ENCODE peak calls at places on chromosomes 4 and X, in five cellular contexts. One of them, this sample, is unnamed.

GRCh38 chr4:38818441-38818976 is 13.9 kb upstream of the TLR1 start:
- DNase-seq in astrocyte: no peak
- DNase-seq in sigmoid colon: no peak
- DNase-seq in GDM1: no peak
- DNase-seq in WTC11: no peak
- DNase-seq in this sample: no peak

GRCh38 chr4:53713767-53714166 is 122.5 kb upstream of the LNX1 start:
- DNase-seq in astrocyte: no peak
- DNase-seq in sigmoid colon: no peak
- DNase-seq in WTC11: no peak
- DNase-seq in GDM1: no peak
- DNase-seq in this sample: no peak

GRCh38 chr4:94721310-94721709 is 36.4 kb upstream of the BMPR1B start:
- DNase-seq in WTC11: no peak
- DNase-seq in sigmoid colon: no peak
- DNase-seq in astrocyte: no peak
- DNase-seq in GDM1: no peak
- DNase-seq in this sample: no peak

GRCh38 chr4:76307670-76308014 is 1.1 kb downstream of the STBD1 start:
- DNase-seq in astrocyte: no peak
- DNase-seq in sigmoid colon: no peak
- DNase-seq in GDM1: no peak
- DNase-seq in WTC11: no peak
- DNase-seq in this sample: no peak

GRCh38 chr4:181966084-181966483 is 277.1 kb upstream of the TENM3 start:
- DNase-seq in sigmoid colon: no peak
- DNase-seq in WTC11: no peak
- DNase-seq in astrocyte: peak; percentile 96
- DNase-seq in GDM1: no peak
- DNase-seq in this sample: no peak

GRCh38 chr4:82842593-82842992 is 44.0 kb upstream of the SCD5 start:
- DNase-seq in astrocyte: no peak
- DNase-seq in GDM1: no peak
- DNase-seq in WTC11: no peak
- DNase-seq in sigmoid colon: no peak
- DNase-seq in this sample: no peak

GRCh38 chr4:72275381-72275780 is 243.6 kb downstream of the NPFFR2 start:
- DNase-seq in astrocyte: no peak
- DNase-seq in GDM1: no peak
- DNase-seq in WTC11: no peak
- DNase-seq in sigmoid colon: no peak
- DNase-seq in this sample: no peak

GRCh38 chr4:22999419-22999818 is 306.7 kb downstream of the GBA3 start:
- DNase-seq in astrocyte: peak; percentile 31
- DNase-seq in GDM1: no peak
- DNase-seq in WTC11: peak; percentile 20
- DNase-seq in sigmoid colon: no peak
- DNase-seq in this sample: no peak

GRCh38 chr4:140243345-140243753 is 89.4 kb upstream of the MAML3 start:
- DNase-seq in WTC11: no peak
- DNase-seq in astrocyte: no peak
- DNase-seq in sigmoid colon: no peak
- DNase-seq in GDM1: peak; percentile 35
- DNase-seq in this sample: no peak

GRCh38 chr4:133694416-133694815 is 507.2 kb downstream of the PABPC4L start:
- DNase-seq in astrocyte: peak; percentile 45
- DNase-seq in WTC11: no peak
- DNase-seq in GDM1: no peak
- DNase-seq in sigmoid colon: no peak
- DNase-seq in this sample: no peak

GRCh38 chr4:129428454-129428853 is 332.5 kb downstream of the C4orf33 start:
- DNase-seq in GDM1: no peak
- DNase-seq in WTC11: no peak
- DNase-seq in astrocyte: no peak
- DNase-seq in sigmoid colon: no peak
- DNase-seq in this sample: no peak

GRCh38 chr4:1910643-1911042 is 39.5 kb downstream of the NSD2 start:
- DNase-seq in sigmoid colon: no peak
- DNase-seq in GDM1: no peak
- DNase-seq in astrocyte: peak; percentile 26
- DNase-seq in WTC11: peak; percentile 69
- DNase-seq in this sample: no peak

GRCh38 chr4:138734746-138735145 is 280.8 kb upstream of the NOCT start:
- DNase-seq in astrocyte: peak; percentile 66
- DNase-seq in GDM1: no peak
- DNase-seq in sigmoid colon: no peak
- DNase-seq in WTC11: no peak
- DNase-seq in this sample: no peak

GRCh38 chr4:138540056-138540800 is 298.1 kb upstream of the SLC7A11 start:
- DNase-seq in astrocyte: peak; percentile 59
- DNase-seq in sigmoid colon: no peak
- DNase-seq in WTC11: no peak
- DNase-seq in GDM1: no peak
- DNase-seq in this sample: no peak

GRCh38 chr4:182015893-182016292 is 227.3 kb upstream of the TENM3 start:
- DNase-seq in WTC11: no peak
- DNase-seq in GDM1: no peak
- DNase-seq in astrocyte: peak; percentile 86
- DNase-seq in sigmoid colon: no peak
- DNase-seq in this sample: no peak

GRCh38 chrX:23616361-23616760 is 50.9 kb upstream of the PRDX4 start:
- DNase-seq in WTC11: no peak
- DNase-seq in astrocyte: peak; percentile 23
- DNase-seq in GDM1: no peak
- DNase-seq in sigmoid colon: no peak
- DNase-seq in this sample: no peak

GRCh38 chr4:1713003-1713397 is 881 bp upstream of the SLBP start:
- DNase-seq in sigmoid colon: no peak
- DNase-seq in GDM1: no peak
- DNase-seq in WTC11: peak; percentile 69
- DNase-seq in astrocyte: no peak
- DNase-seq in this sample: no peak

GRCh38 chr4:121879135-121879534 is 8.9 kb upstream of the BBS7 start:
- DNase-seq in GDM1: no peak
- DNase-seq in astrocyte: no peak
- DNase-seq in sigmoid colon: no peak
- DNase-seq in WTC11: no peak
- DNase-seq in this sample: no peak

GRCh38 chr4:102871772-102872171 is 3.0 kb downstream of the CISD2 start:
- DNase-seq in astrocyte: no peak
- DNase-seq in WTC11: no peak
- DNase-seq in sigmoid colon: no peak
- DNase-seq in GDM1: no peak
- DNase-seq in this sample: no peak

GRCh38 chr4:88730811-88731210 is 33.2 kb upstream of the NAP1L5 start:
- DNase-seq in astrocyte: no peak
- DNase-seq in WTC11: no peak
- DNase-seq in sigmoid colon: no peak
- DNase-seq in GDM1: no peak
- DNase-seq in this sample: no peak

GRCh38 chr4:40197879-40198689 is 1.3 kb downstream of the RHOH start:
- DNase-seq in astrocyte: no peak
- DNase-seq in GDM1: no peak
- DNase-seq in sigmoid colon: no peak
- DNase-seq in WTC11: no peak
- DNase-seq in this sample: no peak

GRCh38 chr4:128416921-128417320 is 129.3 kb upstream of the PGRMC2 start:
- DNase-seq in astrocyte: no peak
- DNase-seq in sigmoid colon: peak; percentile 52
- DNase-seq in WTC11: no peak
- DNase-seq in GDM1: no peak
- DNase-seq in this sample: no peak

GRCh38 chrX:153669174-153669890 is 4.3 kb downstream of the PNCK start:
- DNase-seq in astrocyte: no peak
- DNase-seq in sigmoid colon: peak; percentile 60
- DNase-seq in WTC11: no peak
- DNase-seq in GDM1: no peak
- DNase-seq in this sample: peak; percentile 32

GRCh38 chr4:24611575-24611974 is 27.2 kb upstream of the DHX15 start:
- DNase-seq in GDM1: no peak
- DNase-seq in sigmoid colon: no peak
- DNase-seq in WTC11: no peak
- DNase-seq in astrocyte: no peak
- DNase-seq in this sample: no peak

GRCh38 chr4:123672987-123673386 is 276.4 kb downstream of the SPRY1 start:
- DNase-seq in astrocyte: peak; percentile 74
- DNase-seq in sigmoid colon: no peak
- DNase-seq in GDM1: no peak
- DNase-seq in WTC11: no peak
- DNase-seq in this sample: no peak

GRCh38 chr4:15188581-15189539 is 186.6 kb downstream of the CPEB2 start:
- DNase-seq in astrocyte: no peak
- DNase-seq in WTC11: no peak
- DNase-seq in sigmoid colon: no peak
- DNase-seq in GDM1: no peak
- DNase-seq in this sample: no peak

GRCh38 chrX:42732506-42732905 is 45.5 kb downstream of the PPP1R2C start:
- DNase-seq in astrocyte: peak; percentile 62
- DNase-seq in sigmoid colon: no peak
- DNase-seq in WTC11: no peak
- DNase-seq in GDM1: no peak
- DNase-seq in this sample: no peak

GRCh38 chr4:87354168-87355102 is 31.8 kb upstream of the HSD17B13 start:
- DNase-seq in sigmoid colon: no peak
- DNase-seq in astrocyte: no peak
- DNase-seq in GDM1: no peak
- DNase-seq in WTC11: no peak
- DNase-seq in this sample: no peak

GRCh38 chrX:11722304-11722703 is 35.7 kb upstream of the MSL3 start:
- DNase-seq in WTC11: no peak
- DNase-seq in astrocyte: no peak
- DNase-seq in sigmoid colon: no peak
- DNase-seq in GDM1: no peak
- DNase-seq in this sample: no peak

GRCh38 chr4:101724093-101724492 is 66.4 kb upstream of the BANK1 start:
- DNase-seq in GDM1: no peak
- DNase-seq in astrocyte: no peak
- DNase-seq in WTC11: no peak
- DNase-seq in sigmoid colon: no peak
- DNase-seq in this sample: no peak

GRCh38 chr4:56618734-56619133 is 62.4 kb downstream of the HOPX start:
- DNase-seq in sigmoid colon: no peak
- DNase-seq in WTC11: no peak
- DNase-seq in astrocyte: no peak
- DNase-seq in GDM1: no peak
- DNase-seq in this sample: no peak

GRCh38 chr4:99382745-99383360 is 30.3 kb upstream of the ADH1C start:
- DNase-seq in astrocyte: no peak
- DNase-seq in WTC11: no peak
- DNase-seq in sigmoid colon: no peak
- DNase-seq in GDM1: no peak
- DNase-seq in this sample: no peak

This sample was measured in activated T-helper 9 cell treated with anti-CD3 and anti-CD28 coated beads, Interleukin-2, amount 50 U/mL, for 16 hours.